ENCODE peak calls at places on chromosomes 2 and 18, in seven cellular contexts. One of them, this sample, is unnamed.

GRCh38 chr2:205954707-205955106 is 131.3 kb downstream of the INO80D start:
- DNase-seq in heart left ventricle: no peak
- DNase-seq in MM.1S: peak; percentile 15
- DNase-seq in mammary epithelial cell: no peak
- DNase-seq in HFF-Myc: no peak
- DNase-seq in colonic mucosa: no peak
- DNase-seq in epithelial cell of esophagus: no peak
- DNase-seq in this sample: no peak

GRCh38 chr2:150027164-150027563 is 439.6 kb upstream of the MMADHC start:
- DNase-seq in heart left ventricle: no peak
- DNase-seq in MM.1S: no peak
- DNase-seq in mammary epithelial cell: no peak
- DNase-seq in HFF-Myc: no peak
- DNase-seq in colonic mucosa: no peak
- DNase-seq in epithelial cell of esophagus: no peak
- DNase-seq in this sample: no peak

GRCh38 chr18:12233378-12233777 is 20.8 kb upstream of the CIDEA start:
- DNase-seq in heart left ventricle: no peak
- DNase-seq in MM.1S: no peak
- DNase-seq in mammary epithelial cell: peak; percentile 37
- DNase-seq in HFF-Myc: no peak
- DNase-seq in colonic mucosa: no peak
- DNase-seq in epithelial cell of esophagus: no peak
- DNase-seq in this sample: no peak

GRCh38 chr2:216713691-216714411 is 18.5 kb upstream of the IGFBP5 start:
- DNase-seq in heart left ventricle: peak; percentile 61
- DNase-seq in MM.1S: no peak
- DNase-seq in mammary epithelial cell: peak; percentile 97
- DNase-seq in HFF-Myc: peak; percentile 61
- DNase-seq in colonic mucosa: no peak
- DNase-seq in epithelial cell of esophagus: peak; percentile 97
- DNase-seq in this sample: no peak

GRCh38 chr2:240596080-240596460 is 9.5 kb downstream of the CAPN10 start:
- DNase-seq in heart left ventricle: peak; percentile 30
- DNase-seq in MM.1S: no peak
- DNase-seq in mammary epithelial cell: no peak
- DNase-seq in HFF-Myc: no peak
- DNase-seq in colonic mucosa: no peak
- DNase-seq in epithelial cell of esophagus: no peak
- DNase-seq in this sample: no peak

GRCh38 chr2:100948965-100949364 is 53.1 kb upstream of the RPL31 start:
- DNase-seq in heart left ventricle: no peak
- DNase-seq in MM.1S: no peak
- DNase-seq in mammary epithelial cell: no peak
- DNase-seq in HFF-Myc: peak; percentile 42
- DNase-seq in colonic mucosa: no peak
- DNase-seq in epithelial cell of esophagus: no peak
- DNase-seq in this sample: no peak

GRCh38 chr18:78901923-78902794 is 77.5 kb upstream of the SALL3 start:
- DNase-seq in heart left ventricle: no peak
- DNase-seq in MM.1S: no peak
- DNase-seq in mammary epithelial cell: no peak
- DNase-seq in HFF-Myc: no peak
- DNase-seq in colonic mucosa: no peak
- DNase-seq in epithelial cell of esophagus: no peak
- DNase-seq in this sample: no peak

GRCh38 chr2:236449167-236449586 is 120.4 kb upstream of the ACKR3 start:
- DNase-seq in heart left ventricle: no peak
- DNase-seq in MM.1S: no peak
- DNase-seq in mammary epithelial cell: peak; percentile 39
- DNase-seq in HFF-Myc: no peak
- DNase-seq in colonic mucosa: no peak
- DNase-seq in epithelial cell of esophagus: peak; percentile 76
- DNase-seq in this sample: no peak

GRCh38 chr2:64650722-64651338 is 2.9 kb downstream of the SERTAD2 start:
- DNase-seq in heart left ventricle: no peak
- DNase-seq in MM.1S: peak; percentile 4
- DNase-seq in mammary epithelial cell: no peak
- DNase-seq in HFF-Myc: no peak
- DNase-seq in colonic mucosa: peak; percentile 85
- DNase-seq in epithelial cell of esophagus: no peak
- DNase-seq in this sample: no peak

GRCh38 chr2:78861546-78861945 is 164.0 kb upstream of the REG3G start:
- DNase-seq in heart left ventricle: no peak
- DNase-seq in MM.1S: peak; percentile 13
- DNase-seq in mammary epithelial cell: no peak
- DNase-seq in HFF-Myc: peak; percentile 1
- DNase-seq in colonic mucosa: no peak
- DNase-seq in epithelial cell of esophagus: no peak
- DNase-seq in this sample: peak; percentile 16

GRCh38 chr18:57220485-57220884 is 73.6 kb downstream of the BOD1L2 start:
- DNase-seq in heart left ventricle: no peak
- DNase-seq in MM.1S: no peak
- DNase-seq in mammary epithelial cell: no peak
- DNase-seq in HFF-Myc: no peak
- DNase-seq in colonic mucosa: no peak
- DNase-seq in epithelial cell of esophagus: no peak
- DNase-seq in this sample: no peak

GRCh38 chr2:160367887-160368286 is 125.7 kb downstream of the RBMS1 start:
- DNase-seq in heart left ventricle: no peak
- DNase-seq in MM.1S: peak; percentile 69
- DNase-seq in mammary epithelial cell: peak; percentile 77
- DNase-seq in HFF-Myc: peak; percentile 83
- DNase-seq in colonic mucosa: no peak
- DNase-seq in epithelial cell of esophagus: no peak
- DNase-seq in this sample: no peak

GRCh38 chr2:150062416-150062815 is 425.1 kb downstream of the RND3 start:
- DNase-seq in heart left ventricle: no peak
- DNase-seq in MM.1S: no peak
- DNase-seq in mammary epithelial cell: no peak
- DNase-seq in HFF-Myc: no peak
- DNase-seq in colonic mucosa: no peak
- DNase-seq in epithelial cell of esophagus: no peak
- DNase-seq in this sample: no peak

GRCh38 chr2:169323841-169324240 is 38.5 kb downstream of the LRP2 start:
- DNase-seq in heart left ventricle: no peak
- DNase-seq in MM.1S: no peak
- DNase-seq in mammary epithelial cell: no peak
- DNase-seq in HFF-Myc: no peak
- DNase-seq in colonic mucosa: no peak
- DNase-seq in epithelial cell of esophagus: no peak
- DNase-seq in this sample: no peak

GRCh38 chr2:20229322-20230201 is 4.6 kb upstream of the SDC1 start:
- DNase-seq in heart left ventricle: no peak
- DNase-seq in MM.1S: no peak
- DNase-seq in mammary epithelial cell: no peak
- DNase-seq in HFF-Myc: peak; percentile 41
- DNase-seq in colonic mucosa: peak; percentile 10
- DNase-seq in epithelial cell of esophagus: no peak
- DNase-seq in this sample: no peak

GRCh38 chr2:240571314-240571973 is 3.2 kb downstream of the RNPEPL1 start:
- DNase-seq in heart left ventricle: no peak
- DNase-seq in MM.1S: no peak
- DNase-seq in mammary epithelial cell: no peak
- DNase-seq in HFF-Myc: no peak
- DNase-seq in colonic mucosa: no peak
- DNase-seq in epithelial cell of esophagus: no peak
- DNase-seq in this sample: no peak

GRCh38 chr2:38602732-38603401 is at the start of gene HNRNPLL:
- DNase-seq in heart left ventricle: peak; percentile 100
- DNase-seq in MM.1S: peak; percentile 97
- DNase-seq in mammary epithelial cell: peak; percentile 99
- DNase-seq in HFF-Myc: peak; percentile 88
- DNase-seq in colonic mucosa: peak; percentile 99
- DNase-seq in epithelial cell of esophagus: peak; percentile 99
- DNase-seq in this sample: peak; percentile 97

GRCh38 chr18:73597832-73598615 is 549.6 kb downstream of the FBXO15 start:
- DNase-seq in heart left ventricle: no peak
- DNase-seq in MM.1S: no peak
- DNase-seq in mammary epithelial cell: peak; percentile 20
- DNase-seq in HFF-Myc: no peak
- DNase-seq in colonic mucosa: no peak
- DNase-seq in epithelial cell of esophagus: peak; percentile 24
- DNase-seq in this sample: no peak

GRCh38 chr2:74548285-74548918 is 5.3 kb downstream of the LOXL3 start:
- DNase-seq in heart left ventricle: no peak
- DNase-seq in MM.1S: no peak
- DNase-seq in mammary epithelial cell: no peak
- DNase-seq in HFF-Myc: no peak
- DNase-seq in colonic mucosa: no peak
- DNase-seq in epithelial cell of esophagus: no peak
- DNase-seq in this sample: no peak

GRCh38 chr2:139778732-139779131 is 998.5 kb upstream of the NXPH2 start:
- DNase-seq in heart left ventricle: no peak
- DNase-seq in MM.1S: no peak
- DNase-seq in mammary epithelial cell: no peak
- DNase-seq in HFF-Myc: no peak
- DNase-seq in colonic mucosa: no peak
- DNase-seq in epithelial cell of esophagus: no peak
- DNase-seq in this sample: no peak

GRCh38 chr18:3538456-3538855 is 88.5 kb downstream of the TGIF1 start:
- DNase-seq in heart left ventricle: no peak
- DNase-seq in MM.1S: no peak
- DNase-seq in mammary epithelial cell: no peak
- DNase-seq in HFF-Myc: no peak
- DNase-seq in colonic mucosa: no peak
- DNase-seq in epithelial cell of esophagus: no peak
- DNase-seq in this sample: no peak

GRCh38 chr2:74201596-74201995 is 3.2 kb downstream of the MTHFD2 start:
- DNase-seq in heart left ventricle: no peak
- DNase-seq in MM.1S: no peak
- DNase-seq in mammary epithelial cell: no peak
- DNase-seq in HFF-Myc: no peak
- DNase-seq in colonic mucosa: no peak
- DNase-seq in epithelial cell of esophagus: peak; percentile 26
- DNase-seq in this sample: no peak

GRCh38 chr2:203484266-203485112 is 50.6 kb downstream of the RAPH1 start:
- DNase-seq in heart left ventricle: peak; percentile 29
- DNase-seq in MM.1S: peak; percentile 92
- DNase-seq in mammary epithelial cell: peak; percentile 29
- DNase-seq in HFF-Myc: no peak
- DNase-seq in colonic mucosa: peak; percentile 33
- DNase-seq in epithelial cell of esophagus: peak; percentile 34
- DNase-seq in this sample: peak; percentile 35

GRCh38 chr2:167127135-167127534 is 238.9 kb downstream of the XIRP2 start:
- DNase-seq in heart left ventricle: no peak
- DNase-seq in MM.1S: peak; percentile 12
- DNase-seq in mammary epithelial cell: peak; percentile 30
- DNase-seq in HFF-Myc: no peak
- DNase-seq in colonic mucosa: no peak
- DNase-seq in epithelial cell of esophagus: peak; percentile 56
- DNase-seq in this sample: no peak
- TF ChIP-seq CTCF in heart left ventricle: peak; percentile 46
- TF ChIP-seq CTCF in MM.1S: no peak
- TF ChIP-seq CTCF in mammary epithelial cell: peak; percentile 49
- TF ChIP-seq CTCF in HFF-Myc: no peak
- TF ChIP-seq CTCF in colonic mucosa: no peak
- TF ChIP-seq CTCF in epithelial cell of esophagus: peak; percentile 43
- TF ChIP-seq CTCF in this sample: no peak

DNA sequence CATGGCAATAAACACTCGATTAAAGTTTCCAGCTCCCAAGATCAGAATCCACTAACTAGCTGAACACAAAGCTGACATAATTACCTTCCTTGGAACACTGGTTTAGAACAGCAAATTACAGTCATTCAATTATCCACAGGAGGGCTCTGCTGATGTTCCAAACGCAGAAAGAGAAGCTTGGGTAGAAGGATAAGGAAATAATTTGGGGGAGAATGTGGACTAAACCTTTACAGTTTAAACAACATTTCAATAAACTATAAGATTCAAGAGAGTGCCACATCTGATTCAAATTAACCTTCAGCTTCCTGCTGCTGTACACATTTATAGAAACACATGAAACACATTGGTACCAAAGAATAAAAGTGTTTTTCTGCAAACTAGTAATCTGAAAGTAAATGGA is 67.8 kb upstream of the ARL4C start:
- DNase-seq in heart left ventricle: no peak
- DNase-seq in MM.1S: no peak
- DNase-seq in mammary epithelial cell: no peak
- DNase-seq in HFF-Myc: peak; percentile 84
- DNase-seq in colonic mucosa: no peak
- DNase-seq in epithelial cell of esophagus: no peak
- DNase-seq in this sample: no peak
- TF ChIP-seq CTCF in heart left ventricle: peak; percentile 32
- TF ChIP-seq CTCF in MM.1S: no peak
- TF ChIP-seq CTCF in mammary epithelial cell: peak; percentile 34
- TF ChIP-seq CTCF in HFF-Myc: peak; percentile 49
- TF ChIP-seq CTCF in colonic mucosa: no peak
- TF ChIP-seq CTCF in epithelial cell of esophagus: no peak
- TF ChIP-seq CTCF in this sample: no peak

GRCh38 chr18:9549405-9549804 is 65.0 kb downstream of the PPP4R1 start:
- DNase-seq in heart left ventricle: no peak
- DNase-seq in MM.1S: no peak
- DNase-seq in mammary epithelial cell: no peak
- DNase-seq in HFF-Myc: no peak
- DNase-seq in colonic mucosa: no peak
- DNase-seq in epithelial cell of esophagus: no peak
- DNase-seq in this sample: no peak
- TF ChIP-seq CTCF in heart left ventricle: no peak
- TF ChIP-seq CTCF in MM.1S: peak; percentile 42
- TF ChIP-seq CTCF in mammary epithelial cell: no peak
- TF ChIP-seq CTCF in HFF-Myc: no peak
- TF ChIP-seq CTCF in colonic mucosa: no peak
- TF ChIP-seq CTCF in epithelial cell of esophagus: peak; percentile 18
- TF ChIP-seq CTCF in this sample: no peak

GRCh38 chr18:74742573-74742972 is 144.9 kb downstream of the ZNF407 start:
- DNase-seq in heart left ventricle: no peak
- DNase-seq in MM.1S: no peak
- DNase-seq in mammary epithelial cell: peak; percentile 9
- DNase-seq in HFF-Myc: no peak
- DNase-seq in colonic mucosa: no peak
- DNase-seq in epithelial cell of esophagus: no peak
- DNase-seq in this sample: no peak

GRCh38 chr18:74734013-74734444 is 136.4 kb downstream of the ZNF407 start:
- DNase-seq in heart left ventricle: no peak
- DNase-seq in MM.1S: no peak
- DNase-seq in mammary epithelial cell: no peak
- DNase-seq in HFF-Myc: no peak
- DNase-seq in colonic mucosa: no peak
- DNase-seq in epithelial cell of esophagus: no peak
- DNase-seq in this sample: no peak

GRCh38 chr18:74745658-74746403 is 148.2 kb downstream of the ZNF407 start:
- DNase-seq in heart left ventricle: no peak
- DNase-seq in MM.1S: no peak
- DNase-seq in mammary epithelial cell: peak; percentile 78
- DNase-seq in HFF-Myc: peak; percentile 20
- DNase-seq in colonic mucosa: no peak
- DNase-seq in epithelial cell of esophagus: peak; percentile 88
- DNase-seq in this sample: no peak

GRCh38 chr18:74739926-74740325 is 142.3 kb downstream of the ZNF407 start:
- DNase-seq in heart left ventricle: no peak
- DNase-seq in MM.1S: no peak
- DNase-seq in mammary epithelial cell: no peak
- DNase-seq in HFF-Myc: no peak
- DNase-seq in colonic mucosa: no peak
- DNase-seq in epithelial cell of esophagus: no peak
- DNase-seq in this sample: no peak
- TF ChIP-seq CTCF in heart left ventricle: no peak
- TF ChIP-seq CTCF in MM.1S: no peak
- TF ChIP-seq CTCF in mammary epithelial cell: no peak
- TF ChIP-seq CTCF in HFF-Myc: no peak
- TF ChIP-seq CTCF in colonic mucosa: no peak
- TF ChIP-seq CTCF in epithelial cell of esophagus: no peak
- TF ChIP-seq CTCF in this sample: no peak

GRCh38 chr2:152555048-152555447 is 162.2 kb downstream of the PRPF40A start:
- DNase-seq in heart left ventricle: no peak
- DNase-seq in MM.1S: no peak
- DNase-seq in mammary epithelial cell: no peak
- DNase-seq in HFF-Myc: no peak
- DNase-seq in colonic mucosa: no peak
- DNase-seq in epithelial cell of esophagus: no peak
- DNase-seq in this sample: no peak
- TF ChIP-seq CTCF in heart left ventricle: no peak
- TF ChIP-seq CTCF in MM.1S: peak; percentile 10
- TF ChIP-seq CTCF in mammary epithelial cell: no peak
- TF ChIP-seq CTCF in HFF-Myc: peak; percentile 45
- TF ChIP-seq CTCF in colonic mucosa: no peak
- TF ChIP-seq CTCF in epithelial cell of esophagus: no peak
- TF ChIP-seq CTCF in this sample: no peak